ENCODE peak calls at places on chromosomes 6 and 20, in seven cellular contexts. V is CD8-positive, alpha-beta memory T cell; T is HS-5; Z is heart right ventricle; L is GM13976; I is tibial artery; R is Kasumi-1. P is an unnamed sample.

GRCh38 chr6:26071135-26071534 is 16.1 kb upstream of the HFE start:
- DNase-seq in V (no peak), T (no peak), Z (no peak), L (no peak), I (peak), R (no peak), P (no peak)

GRCh38 chr6:128520436-128521301 is at the start of gene PTPRK:
- DNase-seq in V (peak), T (no peak), Z (peak), L (peak), I (peak), R (peak), P (peak)

GRCh38 chr20:38805502-38805957 is at the start of gene PPP1R16B:
- DNase-seq in V (peak), T (no peak), Z (peak), L (peak), I (no peak), R (peak), P (no peak)

GRCh38 chr6:137736919-137737318 is 130.1 kb upstream of the TNFAIP3 start:
- DNase-seq in V (no peak), T (no peak), Z (no peak), L (no peak), I (no peak), R (no peak), P (no peak)

GRCh38 chr20:39645130-39645529 is 683.0 kb downstream of the DHX35 start:
- DNase-seq in V (no peak), T (no peak), Z (no peak), L (no peak), I (no peak), R (no peak), P (no peak)

GRCh38 chr6:134082191-134082590 is 29.8 kb upstream of the SLC2A12 start:
- DNase-seq in V (no peak), T (no peak), Z (no peak), L (no peak), I (no peak), R (no peak), P (no peak)

GRCh38 chr6:88806728-88807127 is 156.7 kb downstream of the RNGTT start:
- DNase-seq in V (no peak), T (no peak), Z (no peak), L (no peak), I (no peak), R (no peak), P (no peak)

GRCh38 chr20:41532935-41533334 is 85.2 kb downstream of the CHD6 start:
- DNase-seq in V (no peak), T (no peak), Z (no peak), L (no peak), I (no peak), R (no peak), P (no peak)

P was measured in Caki2.